ENCODE peak calls at places on chromosomes 6 and 20, in seven cellular contexts. K is heart right ventricle, N is A673, I is transverse colon, J is GM23248, T is psoas muscle, L is HepG2. V is an unnamed sample.

GRCh38 chr6:17086469-17086868 is 15.4 kb upstream of the STMND1 start:
- DNase-seq in L (peak), T (no peak), K (peak), J (peak), N (peak), I (peak), V (peak)

GRCh38 chr6:119736680-119737079 is 387.1 kb upstream of the MAN1A1 start:
- DNase-seq in N (no peak), J (no peak), T (no peak), L (no peak), K (no peak), I (no peak), V (no peak)

GRCh38 chr20:9442858-9443257 is 71.5 kb upstream of the LAMP5 start:
- DNase-seq in N (no peak), K (no peak), L (peak), J (peak), I (no peak), T (no peak), V (no peak)

GRCh38 chr6:84763397-84764331 is 734 bp downstream of the TBX18 start:
- DNase-seq in L (no peak), J (peak), I (no peak), T (peak), N (peak), K (peak), V (peak)

GRCh38 chr6:36355819-36356218 is 19.1 kb upstream of the BNIP5 start:
- DNase-seq in I (no peak), L (no peak), J (no peak), N (no peak), K (no peak), T (no peak), V (no peak)

GRCh38 chr6:75220365-75220764 is 14.5 kb upstream of the COL12A1 start:
- DNase-seq in L (no peak), T (no peak), N (no peak), K (no peak), J (peak), I (no peak), V (no peak)

GRCh38 chr6:37788259-37788658 is 31.3 kb upstream of the ZFAND3 start:
- DNase-seq in J (peak), L (no peak), K (no peak), T (no peak), I (no peak), N (no peak), V (no peak)

GRCh38 chr20:58542411-58543095 is 27.4 kb upstream of the APCDD1L start:
- DNase-seq in I (no peak), L (no peak), T (no peak), K (no peak), J (peak), N (no peak), V (no peak)

GRCh38 chr6:53796451-53796780 is 1.6 kb downstream of the LRRC1 start:
- DNase-seq in K (no peak), N (no peak), I (no peak), J (no peak), T (no peak), L (peak), V (no peak)

GRCh38 chr6:23036401-23036983 is 467.1 kb downstream of the HDGFL1 start:
- DNase-seq in L (no peak), I (no peak), J (no peak), N (no peak), T (no peak), K (no peak), V (no peak)

GRCh38 chr6:48764261-48764660 is 653.3 kb upstream of the PTCHD4 start:
- DNase-seq in J (no peak), L (no peak), N (no peak), I (no peak), T (no peak), K (no peak), V (no peak)

GRCh38 chr6:21342496-21342895 is 251.1 kb upstream of the SOX4 start:
- DNase-seq in T (no peak), I (no peak), L (no peak), N (peak), J (no peak), K (no peak), V (no peak)

GRCh38 chr6:163780993-163781392 is 366.5 kb downstream of the QKI start:
- DNase-seq in N (no peak), I (no peak), L (no peak), T (peak), K (peak), J (no peak), V (peak)

GRCh38 chr20:48051810-48052491 is 266.7 kb upstream of the SULF2 start:
- DNase-seq in J (peak), T (no peak), I (no peak), K (no peak), N (peak), L (no peak), V (no peak)

DNA sequence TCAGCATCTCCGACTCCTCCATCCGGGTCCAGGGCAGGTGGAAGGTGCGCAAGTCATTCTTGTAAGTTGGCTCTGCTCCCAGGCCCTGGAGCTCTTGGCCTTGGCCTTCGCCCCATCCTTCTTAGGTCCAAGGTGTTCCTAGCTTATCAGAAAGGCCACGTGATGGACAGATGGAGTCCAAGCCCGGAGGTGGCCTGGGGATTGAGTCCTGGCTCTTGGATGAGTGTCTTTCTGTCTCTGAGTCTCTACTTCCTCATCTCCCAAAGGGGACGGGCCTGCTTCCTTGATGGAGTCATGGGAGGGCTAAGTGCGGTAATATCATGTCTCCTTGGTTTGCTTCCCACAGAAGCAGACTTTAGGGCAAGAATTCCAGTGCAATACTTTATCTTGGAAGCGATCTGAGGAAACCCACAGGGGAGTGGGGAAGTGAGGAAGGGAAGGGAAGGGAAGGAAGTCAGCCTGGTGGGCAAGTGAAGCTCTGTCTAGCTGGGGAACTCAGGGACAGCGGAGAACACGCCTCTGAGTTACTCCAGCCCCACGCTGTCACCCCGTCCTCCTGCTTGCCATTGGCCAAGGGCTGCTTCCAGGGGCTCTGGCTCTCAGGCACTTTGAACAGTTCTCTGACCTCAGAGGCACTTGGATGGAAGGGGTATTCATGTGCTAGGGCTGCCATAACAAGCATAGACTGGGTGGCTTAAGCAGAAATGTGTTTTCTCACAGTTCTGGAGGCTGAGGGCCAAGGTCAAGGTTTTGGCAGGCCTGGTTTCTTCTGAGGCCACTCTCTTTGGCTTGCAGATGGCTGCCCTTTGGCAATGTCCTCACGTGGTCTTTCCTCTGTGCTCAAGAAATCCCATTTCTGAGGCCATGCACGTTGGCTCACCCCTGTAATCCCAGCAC is 4.8 kb downstream of the LBP start:
- DNase-seq in L (no peak), I (no peak), J (no peak), T (peak), K (no peak), N (no peak), V (no peak)
- H3K27ac ChIP-seq in L (no peak), I (no peak), J (no peak), T (no peak), K (no peak), N (no peak), V (no peak)

GRCh38 chr6:169169375-169169774 is 84.3 kb downstream of the THBS2 start:
- DNase-seq in L (no peak), I (no peak), K (no peak), N (no peak), J (no peak), T (no peak), V (no peak)
- H3K27ac ChIP-seq in L (no peak), I (no peak), K (peak), N (no peak), J (no peak), T (no peak), V (no peak)

DNA sequence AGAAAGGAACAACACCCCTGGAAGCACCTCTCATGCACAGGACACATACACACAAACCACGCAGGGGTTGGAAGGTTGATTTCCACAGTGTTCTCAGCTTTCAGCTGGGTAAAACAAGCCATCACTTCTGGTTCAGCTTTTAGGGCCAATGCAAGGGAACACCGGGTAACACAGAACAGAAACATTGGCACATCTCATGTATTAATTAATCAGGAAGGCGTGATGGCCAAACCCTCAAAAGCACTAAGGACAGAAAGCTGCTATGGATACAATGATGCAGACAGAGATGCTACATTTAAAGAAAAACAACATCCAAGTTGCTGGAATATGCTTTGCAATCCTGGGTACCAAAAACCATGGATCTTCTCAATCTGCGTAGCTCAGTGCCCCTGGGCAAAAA is 104.3 kb upstream of the BEND6 start:
- DNase-seq in T (no peak), N (no peak), K (no peak), J (peak), I (no peak), L (no peak), V (no peak)
- H3K27ac ChIP-seq in T (no peak), N (no peak), K (peak), J (peak), I (peak), L (no peak), V (no peak)

GRCh38 chr6:32179746-32180405 is 1.7 kb downstream of the RNF5 start:
- DNase-seq in L (no peak), K (no peak), T (no peak), J (no peak), N (no peak), I (no peak), V (no peak)
- H3K27ac ChIP-seq in L (peak), K (peak), T (peak), J (no peak), N (no peak), I (peak), V (no peak)